ENCODE peak calls at places on chromosome 12, in nine cellular contexts. N is activated CD4-positive, alpha-beta T cell treated with anti-CD3 and anti-CD28 coated beads for 24 hours; J is NCI-H1417; D is HT-29; T is spleen; X is MG63; U is GM20000; V is fibroblast of mammary gland; P is NCI-H1092. O is an unnamed sample.

GRCh38 chr12:87784350-87784749 is 244.9 kb downstream of the C12orf50 start:
- DNase-seq in X (no peak), U (no peak), P (no peak), N (no peak), V (no peak), J (no peak), D (no peak), T (peak), O (no peak)

GRCh38 chr12:143964-144649 is 69.8 kb downstream of the SLC6A12 start:
- DNase-seq in X (no peak), U (no peak), D (peak), T (no peak), N (no peak), P (no peak), V (no peak), J (peak), O (no peak)

GRCh38 chr12:66127695-66128094 is 2.9 kb downstream of the LLPH start:
- DNase-seq in X (no peak), V (no peak), J (no peak), T (no peak), D (no peak), U (no peak), N (no peak), P (no peak), O (no peak)

GRCh38 chr12:26520869-26521268 is 312.1 kb downstream of the ITPR2 start:
- DNase-seq in T (no peak), J (no peak), D (no peak), V (no peak), P (no peak), X (no peak), U (no peak), N (no peak), O (no peak)

GRCh38 chr12:50589650-50590435 is 85.1 kb downstream of the DIP2B start:
- DNase-seq in J (no peak), P (no peak), U (no peak), D (no peak), N (no peak), T (no peak), V (peak), X (peak), O (no peak)

GRCh38 chr12:106736051-106736957 is 38.2 kb upstream of the RIC8B start:
- DNase-seq in D (peak), J (peak), U (no peak), N (no peak), X (no peak), P (no peak), T (no peak), V (no peak), O (no peak)

GRCh38 chr12:46562625-46563228 is 190.2 kb upstream of the SLC38A2 start:
- DNase-seq in U (no peak), D (no peak), T (no peak), V (peak), X (peak), P (no peak), J (no peak), N (no peak), O (peak)

GRCh38 chr12:27164330-27165045 is 79.6 kb upstream of the STK38L start:
- DNase-seq in T (no peak), U (no peak), X (no peak), J (no peak), V (no peak), P (no peak), D (no peak), N (no peak), O (no peak)

GRCh38 chr12:43482311-43483085 is 69.5 kb downstream of the ADAMTS20 start:
- DNase-seq in J (no peak), N (no peak), V (no peak), P (no peak), X (no peak), T (no peak), D (no peak), U (no peak), O (no peak)

GRCh38 chr12:110109037-110109836 is 14.9 kb upstream of the IFT81 start:
- DNase-seq in V (peak), N (no peak), D (no peak), J (no peak), P (no peak), T (no peak), X (peak), U (no peak), O (peak)

GRCh38 chr12:12973019-12973418 is 21.0 kb upstream of the GPRC5D start:
- DNase-seq in J (no peak), D (no peak), T (no peak), P (no peak), V (no peak), U (no peak), N (no peak), X (no peak), O (no peak)

GRCh38 chr12:52519826-52520662 is at the start of gene KRT5:
- DNase-seq in J (no peak), T (no peak), V (no peak), X (no peak), D (no peak), U (no peak), N (no peak), P (no peak), O (peak)

GRCh38 chr12:77965790-77966189 is 135.1 kb downstream of the NAV3 start:
- DNase-seq in N (no peak), X (no peak), D (no peak), T (no peak), V (no peak), J (no peak), P (no peak), U (no peak), O (no peak)

GRCh38 chr12:3964404-3964803 is 91.2 kb upstream of the PARP11 start:
- DNase-seq in D (no peak), N (no peak), P (no peak), U (peak), X (no peak), V (peak), T (no peak), J (no peak), O (no peak)

GRCh38 chr12:130280226-130280625 is 57.5 kb upstream of the PIWIL1 start:
- DNase-seq in J (no peak), D (no peak), V (no peak), P (no peak), U (no peak), X (no peak), T (no peak), N (no peak), O (no peak)

GRCh38 chr12:99523853-99524252 is 123.7 kb upstream of the GARIN6 start:
- DNase-seq in T (no peak), P (no peak), N (no peak), V (no peak), U (no peak), D (no peak), X (no peak), J (no peak), O (no peak)

GRCh38 chr12:131860472-131861260 is 32.5 kb downstream of the MMP17 start:
- DNase-seq in T (peak), D (peak), P (peak), N (no peak), X (peak), U (no peak), V (peak), J (peak), O (no peak)

GRCh38 chr12:58425481-58426392 is 484.4 kb downstream of the ATP23 start:
- DNase-seq in N (no peak), U (peak), T (no peak), X (peak), V (peak), P (no peak), D (peak), J (peak), O (peak)

GRCh38 chr12:103503546-103504480 is 8.0 kb upstream of the C12orf42 start:
- DNase-seq in J (peak), P (no peak), V (no peak), X (no peak), D (peak), U (peak), N (peak), T (peak), O (no peak)

GRCh38 chr12:68231229-68231628 is 5.6 kb upstream of the IL26 start:
- DNase-seq in N (no peak), X (no peak), P (no peak), V (no peak), D (no peak), T (no peak), U (no peak), J (no peak), O (no peak)

GRCh38 chr12:131155131-131155530 is 201.4 kb downstream of the ADGRD1 start:
- DNase-seq in V (no peak), P (no peak), T (peak), N (no peak), D (no peak), J (no peak), U (no peak), X (no peak), O (no peak)

GRCh38 chr12:49121047-49121696 is 10.0 kb downstream of the TUBA1B start:
- DNase-seq in N (no peak), D (peak), X (peak), J (peak), U (no peak), P (no peak), T (no peak), V (peak), O (peak)

GRCh38 chr12:114473717-114474116 is 67.8 kb upstream of the TBX5 start:
- DNase-seq in J (no peak), V (no peak), U (no peak), N (no peak), T (no peak), X (no peak), D (no peak), P (no peak), O (no peak)

GRCh38 chr12:19639781-19640180 is 200.5 kb downstream of the AEBP2 start:
- DNase-seq in T (no peak), N (no peak), U (no peak), P (peak), J (peak), D (no peak), V (no peak), X (no peak), O (no peak)

GRCh38 chr12:2668816-2669215 is 126.0 kb upstream of the FKBP4 start:
- DNase-seq in P (no peak), N (no peak), U (no peak), D (no peak), T (peak), X (no peak), V (no peak), J (no peak), O (no peak)

GRCh38 chr12:51472984-51473383 is 48.4 kb downstream of the SLC4A8 start:
- DNase-seq in P (no peak), N (no peak), D (no peak), J (no peak), T (no peak), X (no peak), V (no peak), U (no peak), O (no peak)

GRCh38 chr12:57726884-57727757 is 11.4 kb downstream of the AGAP2 start:
- DNase-seq in P (no peak), N (no peak), T (no peak), J (peak), X (no peak), U (peak), D (no peak), V (peak), O (no peak)

GRCh38 chr12:4849946-4850345 is 59.8 kb upstream of the KCNA1 start:
- DNase-seq in D (no peak), J (no peak), U (no peak), V (no peak), X (no peak), N (no peak), T (no peak), P (no peak), O (no peak)